ENCODE peak calls at places on chromosomes 3 and 15, in seven cellular contexts. S is H1, O is HCT116, U is SK-N-SH, I is HepG2, X is GM12878, N is K562. H is an unnamed sample.

GRCh38 chr15:59349715-59350420 is 22.8 kb downstream of the MYO1E start:
- DNase-seq in S (no peak), O (peak; percentile 83), U (peak; percentile 24), I (peak; percentile 28), X (no peak), N (peak; percentile 16), H (peak; percentile 22)

GRCh38 chr15:30984542-30984941 is 6.9 kb downstream of the MTMR10 start:
- DNase-seq in S (no peak), O (no peak), U (peak; percentile 64), I (no peak), X (no peak), N (no peak), H (no peak)

GRCh38 chr3:81419196-81419595 is 342.2 kb downstream of the GBE1 start:
- DNase-seq in S (no peak), O (no peak), U (peak; percentile 36), I (peak; percentile 1), X (no peak), N (no peak), H (peak; percentile 9)

GRCh38 chr3:1179116-1179515 is 86.3 kb downstream of the CNTN6 start:
- DNase-seq in S (no peak), O (no peak), U (no peak), I (no peak), X (no peak), N (no peak), H (no peak)

GRCh38 chr3:126156468-126156867 is 23.9 kb downstream of the ALDH1L1 start:
- DNase-seq in S (no peak), O (no peak), U (peak; percentile 60), I (no peak), X (no peak), N (peak; percentile 93), H (peak; percentile 21)

GRCh38 chr3:184368116-184368803 is 6.8 kb downstream of the POLR2H start:
- DNase-seq in S (no peak), O (no peak), U (no peak), I (no peak), X (no peak), N (no peak), H (no peak)

GRCh38 chr3:113867506-113867905 is 28.9 kb downstream of the GRAMD1C start:
- DNase-seq in S (no peak), O (peak; percentile 7), U (no peak), I (no peak), X (no peak), N (no peak), H (no peak)

GRCh38 chr15:64146885-64147681 is 4.4 kb upstream of the SNX22 start:
- DNase-seq in S (no peak), O (no peak), U (peak; percentile 94), I (peak; percentile 86), X (no peak), N (peak; percentile 73), H (no peak)

GRCh38 chr3:184261270-184262165 is at the start of gene CAMK2N2:
- DNase-seq in S (no peak), O (no peak), U (peak; percentile 98), I (peak; percentile 41), X (no peak), N (peak; percentile 92), H (peak; percentile 100)

DNA sequence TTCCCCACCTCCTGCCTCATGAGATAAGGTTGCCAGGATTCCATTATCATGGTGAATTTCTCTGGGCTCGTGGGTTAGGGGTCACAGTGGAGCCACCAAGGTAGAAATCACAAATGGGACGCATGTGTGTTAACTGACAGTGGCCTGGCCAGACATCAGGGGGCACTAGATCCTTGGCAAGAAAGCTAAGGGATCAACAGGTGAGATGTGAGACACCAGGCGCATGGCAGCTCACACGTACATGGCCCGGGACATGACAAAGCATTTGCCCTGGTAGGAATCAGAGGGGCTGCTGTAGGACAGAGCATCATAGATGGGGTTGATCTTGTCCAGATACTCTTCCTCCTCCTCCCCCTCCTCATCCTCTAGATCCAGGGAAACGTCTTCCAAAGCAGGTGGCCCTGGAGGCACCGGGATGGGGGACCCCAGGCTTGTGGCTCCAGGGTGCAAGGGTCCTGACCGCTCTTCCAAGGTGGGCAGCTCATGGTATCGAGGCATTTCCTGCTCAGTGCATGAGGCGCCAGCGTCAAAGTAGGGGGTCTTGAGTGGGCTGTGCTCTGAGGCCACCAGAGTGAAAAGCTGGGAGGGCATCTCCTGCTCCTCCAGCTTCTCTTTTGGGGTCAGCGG is 24.6 kb downstream of the ZBED2 start:
- DNase-seq in S (no peak), O (no peak), U (no peak), I (no peak), X (no peak), N (no peak), H (no peak)
- TF ChIP-seq JUND in S (no peak), O (no peak), U (no peak), I (no peak), X (no peak), N (no peak), H (no peak)

DNA sequence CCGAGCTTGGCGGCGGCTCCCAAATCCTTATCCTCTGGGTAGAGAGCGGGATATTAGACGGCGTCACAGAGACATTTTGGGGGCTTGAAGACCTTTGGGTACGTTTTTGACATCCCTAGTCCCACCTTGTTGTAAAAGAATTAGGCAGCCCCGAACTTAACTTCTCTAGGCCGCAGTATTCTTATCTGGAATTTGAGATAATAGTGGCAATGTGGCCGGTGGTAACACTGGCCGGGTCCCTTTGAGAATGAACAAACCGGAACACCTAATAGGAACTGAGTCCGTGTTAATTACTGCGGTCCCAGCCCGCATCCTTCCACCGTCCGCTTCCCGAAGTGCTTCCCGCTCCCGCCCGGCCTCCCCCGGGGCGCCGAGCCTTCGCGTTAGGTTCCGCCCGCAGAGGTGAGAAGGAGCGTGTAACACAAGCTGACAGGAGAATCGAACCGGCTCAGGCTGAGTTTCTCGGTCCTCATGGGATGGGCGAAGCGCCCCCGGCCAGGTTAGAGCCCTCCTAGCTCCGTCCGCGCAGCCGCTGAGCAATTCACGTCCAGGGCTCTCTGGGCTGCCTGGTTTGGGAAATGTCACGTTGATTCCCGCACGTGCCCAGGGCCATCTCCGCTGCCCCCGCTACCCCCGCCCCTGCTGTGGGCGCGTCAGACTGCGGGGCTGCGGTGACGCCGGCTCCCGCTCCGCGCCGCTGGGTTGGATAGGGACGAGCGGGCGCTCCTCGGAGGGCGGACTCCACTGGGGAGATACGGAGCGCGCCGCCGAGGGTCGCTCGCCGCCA is 826 bp downstream of the CLDN11 start:
- DNase-seq in S (no peak), O (no peak), U (peak; percentile 32), I (no peak), X (no peak), N (no peak), H (no peak)
- TF ChIP-seq JUND in S (no peak), O (no peak), U (no peak), I (no peak), X (no peak), N (no peak), H (no peak)

GRCh38 chr3:162743091-162743490 is 1246.5 kb downstream of the OTOL1 start:
- DNase-seq in S (no peak), O (no peak), U (no peak), I (no peak), X (no peak), N (no peak), H (no peak)

GRCh38 chr3:162740941-162741596 is 1244.5 kb downstream of the OTOL1 start:
- DNase-seq in S (peak; percentile 67), O (no peak), U (no peak), I (no peak), X (no peak), N (no peak), H (no peak)

GRCh38 chr3:162742159-162742717 is 1245.6 kb downstream of the OTOL1 start:
- DNase-seq in S (no peak), O (no peak), U (peak; percentile 9), I (no peak), X (no peak), N (no peak), H (no peak)

DNA sequence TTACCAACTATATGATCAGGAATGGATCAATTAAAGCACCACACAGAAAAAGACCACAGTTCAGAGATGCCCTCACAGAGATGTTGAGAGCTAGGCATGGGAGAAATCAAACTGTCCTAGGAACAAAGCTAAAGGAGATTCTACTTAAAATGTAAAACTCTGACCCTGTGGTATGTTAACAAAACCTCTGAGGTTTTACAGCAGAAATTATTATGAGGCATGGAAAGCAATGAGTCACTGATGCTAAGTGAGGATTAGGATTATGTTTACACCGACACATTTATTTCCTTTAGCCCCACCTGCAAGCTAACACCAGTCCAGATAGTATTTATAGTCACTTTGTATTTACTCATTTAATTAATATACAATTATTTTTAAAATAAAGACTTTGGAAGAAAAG is 1242.2 kb downstream of the OTOL1 start:
- DNase-seq in S (no peak), O (no peak), U (no peak), I (no peak), X (no peak), N (no peak), H (no peak)
- TF ChIP-seq JUND in S (no peak), O (no peak), U (no peak), I (no peak), X (no peak), N (no peak), H (no peak)

GRCh38 chr3:42673082-42673481 is 12.3 kb upstream of the KLHL40 start:
- DNase-seq in S (no peak), O (no peak), U (no peak), I (no peak), X (no peak), N (no peak), H (no peak)
- TF ChIP-seq JUND in S (no peak), O (no peak), U (no peak), I (no peak), X (no peak), N (no peak), H (no peak)

GRCh38 chr15:66765478-66766281 is 63.6 kb downstream of the SMAD6 start:
- DNase-seq in S (no peak), O (peak; percentile 81), U (peak; percentile 44), I (peak; percentile 93), X (peak; percentile 69), N (peak; percentile 41), H (peak; percentile 37)
- TF ChIP-seq JUND in S (no peak), O (peak; percentile 66), U (peak; percentile 47), I (no peak), X (no peak), N (no peak), H (no peak)

GRCh38 chr3:72299823-72300222 is 514.9 kb upstream of the PROK2 start:
- DNase-seq in S (no peak), O (peak; percentile 21), U (no peak), I (no peak), X (no peak), N (no peak), H (no peak)
- TF ChIP-seq JUND in S (no peak), O (no peak), U (no peak), I (no peak), X (no peak), N (no peak), H (no peak)

GRCh38 chr3:72271215-72271614 is 486.3 kb upstream of the PROK2 start:
- DNase-seq in S (no peak), O (no peak), U (no peak), I (no peak), X (no peak), N (no peak), H (no peak)

GRCh38 chr3:72270730-72271129 is 485.8 kb upstream of the PROK2 start:
- DNase-seq in S (no peak), O (no peak), U (no peak), I (no peak), X (no peak), N (no peak), H (no peak)

GRCh38 chr3:72271923-72272322 is 487.0 kb upstream of the PROK2 start:
- DNase-seq in S (no peak), O (no peak), U (no peak), I (no peak), X (no peak), N (no peak), H (no peak)

GRCh38 chr3:72272356-72272755 is 487.4 kb upstream of the PROK2 start:
- DNase-seq in S (no peak), O (no peak), U (no peak), I (no peak), X (no peak), N (no peak), H (no peak)

GRCh38 chr3:72270072-72270611 is 485.2 kb upstream of the PROK2 start:
- DNase-seq in S (no peak), O (peak; percentile 23), U (no peak), I (peak; percentile 87), X (no peak), N (peak; percentile 69), H (no peak)
- TF ChIP-seq JUND in S (peak; percentile 50), O (peak; percentile 38), U (peak; percentile 48), I (peak; percentile 82), X (no peak), N (peak; percentile 97), H (no peak)

H was measured in T47D.